ENCODE peak calls at places on chromosomes 4 and X, in five cellular contexts. S, P, O, X and K are unnamed samples.

GRCh38 chr4:109375778-109376414 is 57.7 kb upstream of the SEC24B start:
- DNase-seq in S (no peak), P (no peak), O (no peak), X (no peak), K (no peak)

GRCh38 chr4:86840858-86841257 is 8.3 kb downstream of the SLC10A6 start:
- DNase-seq in S (no peak), P (no peak), O (no peak), X (no peak), K (no peak)

GRCh38 chr4:131370846-131371245 is 1778.2 kb upstream of the PCDH10 start:
- DNase-seq in S (no peak), P (peak), O (no peak), X (no peak), K (no peak)

GRCh38 chrX:66110112-66110511 is 53.9 kb upstream of the HEPH start:
- DNase-seq in S (no peak), P (no peak), O (no peak), X (no peak), K (no peak)

GRCh38 chr4:67875011-67875410 is 8.8 kb downstream of the TMPRSS11D start:
- DNase-seq in S (peak), P (no peak), O (no peak), X (no peak), K (no peak)

GRCh38 chr4:142596121-142596520 is 250.0 kb downstream of the INPP4B start:
- DNase-seq in S (no peak), P (no peak), O (no peak), X (no peak), K (no peak)

GRCh38 chrX:47232803-47233332 is at the start of gene USP11:
- DNase-seq in S (peak), P (peak), O (no peak), X (peak), K (no peak)

GRCh38 chr4:112857461-112857860 is 192.0 kb upstream of the ANK2 start:
- DNase-seq in S (peak), P (no peak), O (no peak), X (no peak), K (no peak)

GRCh38 chr4:150743564-150744342 is 161.8 kb downstream of the MAB21L2 start:
- DNase-seq in S (peak), P (no peak), O (no peak), X (no peak), K (no peak)

GRCh38 chr4:112748352-112748900 is 111.5 kb downstream of the LARP7 start:
- DNase-seq in S (no peak), P (no peak), O (no peak), X (no peak), K (no peak)

GRCh38 chrX:14015294-14015693 is 14.4 kb downstream of the GEMIN8 start:
- DNase-seq in S (peak), P (no peak), O (no peak), X (no peak), K (no peak)

GRCh38 chrX:10507181-10507580 is 113.2 kb downstream of the MID1 start:
- DNase-seq in S (no peak), P (no peak), O (no peak), X (peak), K (no peak)

GRCh38 chr4:93814722-93815121 is 13.8 kb upstream of the ATOH1 start:
- DNase-seq in S (no peak), P (no peak), O (no peak), X (no peak), K (no peak)

GRCh38 chr4:147924604-147925412 is 192.9 kb downstream of the ARHGAP10 start:
- DNase-seq in S (peak), P (no peak), O (no peak), X (peak), K (no peak)

GRCh38 chr4:168886361-168886760 is 123.7 kb downstream of the CBR4 start:
- DNase-seq in S (peak), P (no peak), O (no peak), X (no peak), K (no peak)

GRCh38 chr4:146398896-146399443 is 122.8 kb downstream of the SLC10A7 start:
- DNase-seq in S (no peak), P (no peak), O (no peak), X (no peak), K (no peak)

GRCh38 chr4:11698033-11698432 is 269.3 kb upstream of the HS3ST1 start:
- DNase-seq in S (no peak), P (no peak), O (no peak), X (no peak), K (no peak)

GRCh38 chr4:152936446-152937279 is 540 bp downstream of the FHDC1 start:
- DNase-seq in S (no peak), P (no peak), O (peak), X (peak), K (no peak)

GRCh38 chr4:184270808-184271413 is 53.2 kb upstream of the ENPP6 start:
- DNase-seq in S (no peak), P (no peak), O (no peak), X (no peak), K (no peak)

GRCh38 chrX:154125356-154126040 is 18.5 kb upstream of the OPN1LW start:
- DNase-seq in S (no peak), P (no peak), O (peak), X (no peak), K (no peak)

GRCh38 chrX:130676861-130677260 is 226.1 kb downstream of the ENOX2 start:
- DNase-seq in S (no peak), P (peak), O (no peak), X (no peak), K (no peak)

GRCh38 chr4:7335363-7336066 is 99.2 kb downstream of the PSAPL1 start:
- DNase-seq in S (peak), P (peak), O (peak), X (peak), K (no peak)

GRCh38 chr4:85842540-85842939 is 367.6 kb downstream of the ARHGAP24 start:
- DNase-seq in S (no peak), P (peak), O (no peak), X (no peak), K (no peak)

GRCh38 chrX:13816899-13817298 is at the start of gene GPM6B:
- DNase-seq in S (no peak), P (no peak), O (no peak), X (no peak), K (no peak)

GRCh38 chrX:154717824-154718223 is 33.1 kb downstream of the GAB3 start:
- DNase-seq in S (peak), P (no peak), O (no peak), X (no peak), K (peak)

GRCh38 chrX:10137516-10137915 is 19.3 kb upstream of the CLCN4 start:
- DNase-seq in S (no peak), P (no peak), O (peak), X (no peak), K (no peak)

GRCh38 chr4:15427126-15427525 is 707 bp upstream of the C1QTNF7 start:
- DNase-seq in S (no peak), P (no peak), O (no peak), X (no peak), K (no peak)

GRCh38 chr4:45004847-45005565 is 278.6 kb upstream of the GNPDA2 start:
- DNase-seq in S (no peak), P (no peak), O (no peak), X (no peak), K (no peak)

GRCh38 chr4:134202557-134202956 is 968 bp upstream of the PABPC4L start:
- DNase-seq in S (peak), P (peak), O (no peak), X (peak), K (no peak)

GRCh38 chr4:88283661-88284377 is 542 bp downstream of the PPM1K start:
- DNase-seq in S (peak), P (peak), O (peak), X (peak), K (no peak)

GRCh38 chrX:49610718-49611310 is 12.0 kb downstream of the GAGE1 start:
- DNase-seq in S (peak), P (no peak), O (no peak), X (no peak), K (no peak)